ENCODE peak calls at places on chromosomes 7 and 10, in eight cellular contexts. One of them, this sample, is unnamed.

GRCh38 chr10:623477-624311 is 65.8 kb downstream of the DIP2C start:
- DNase-seq in HFFc6: no peak
- DNase-seq in activated CD4-positive, alpha-beta memory T cell treated with anti-CD3 and anti-CD28 coated beads, Interleukin-2, amount 10 ng/mL, durations not matched to agents 7 days and 5 days: no peak
- DNase-seq in immature natural killer cell: no peak
- DNase-seq in NCI-H2081: no peak
- DNase-seq in NCI-H1694: no peak
- DNase-seq in stimulated activated CD8-positive, alpha-beta memory T cell treated with anti-CD3 and anti-CD28 coated beads, Interleukin-4, amount 100 ng/mL, for 24 hours: no peak
- DNase-seq in GM18507: no peak
- DNase-seq in this sample: no peak

GRCh38 chr10:5622586-5622985 is 43.8 kb downstream of the ASB13 start:
- DNase-seq in NCI-H2081: no peak
- DNase-seq in HFFc6: peak
- DNase-seq in immature natural killer cell: no peak
- DNase-seq in stimulated activated CD8-positive, alpha-beta memory T cell treated with anti-CD3 and anti-CD28 coated beads, Interleukin-4, amount 100 ng/mL, for 24 hours: no peak
- DNase-seq in activated CD4-positive, alpha-beta memory T cell treated with anti-CD3 and anti-CD28 coated beads, Interleukin-2, amount 10 ng/mL, durations not matched to agents 7 days and 5 days: no peak
- DNase-seq in GM18507: no peak
- DNase-seq in NCI-H1694: no peak
- DNase-seq in this sample: no peak

GRCh38 chr7:157016352-157017041 is 6.0 kb upstream of the MNX1 start:
- DNase-seq in stimulated activated CD8-positive, alpha-beta memory T cell treated with anti-CD3 and anti-CD28 coated beads, Interleukin-4, amount 100 ng/mL, for 24 hours: no peak
- DNase-seq in immature natural killer cell: no peak
- DNase-seq in NCI-H1694: no peak
- DNase-seq in NCI-H2081: peak
- DNase-seq in GM18507: peak
- DNase-seq in activated CD4-positive, alpha-beta memory T cell treated with anti-CD3 and anti-CD28 coated beads, Interleukin-2, amount 10 ng/mL, durations not matched to agents 7 days and 5 days: peak
- DNase-seq in HFFc6: no peak
- DNase-seq in this sample: no peak

GRCh38 chr7:29416906-29417305 is 146.7 kb upstream of the PRR15 start:
- DNase-seq in HFFc6: no peak
- DNase-seq in activated CD4-positive, alpha-beta memory T cell treated with anti-CD3 and anti-CD28 coated beads, Interleukin-2, amount 10 ng/mL, durations not matched to agents 7 days and 5 days: no peak
- DNase-seq in stimulated activated CD8-positive, alpha-beta memory T cell treated with anti-CD3 and anti-CD28 coated beads, Interleukin-4, amount 100 ng/mL, for 24 hours: no peak
- DNase-seq in immature natural killer cell: no peak
- DNase-seq in NCI-H2081: no peak
- DNase-seq in NCI-H1694: no peak
- DNase-seq in GM18507: no peak
- DNase-seq in this sample: no peak

GRCh38 chr7:72430531-72430930 is 18.4 kb upstream of the CALN1 start:
- DNase-seq in immature natural killer cell: no peak
- DNase-seq in stimulated activated CD8-positive, alpha-beta memory T cell treated with anti-CD3 and anti-CD28 coated beads, Interleukin-4, amount 100 ng/mL, for 24 hours: no peak
- DNase-seq in NCI-H1694: no peak
- DNase-seq in GM18507: no peak
- DNase-seq in HFFc6: no peak
- DNase-seq in NCI-H2081: no peak
- DNase-seq in activated CD4-positive, alpha-beta memory T cell treated with anti-CD3 and anti-CD28 coated beads, Interleukin-2, amount 10 ng/mL, durations not matched to agents 7 days and 5 days: no peak
- DNase-seq in this sample: no peak

GRCh38 chr7:2687338-2687869 is 598 bp upstream of the AMZ1 start:
- DNase-seq in stimulated activated CD8-positive, alpha-beta memory T cell treated with anti-CD3 and anti-CD28 coated beads, Interleukin-4, amount 100 ng/mL, for 24 hours: no peak
- DNase-seq in immature natural killer cell: no peak
- DNase-seq in NCI-H2081: no peak
- DNase-seq in NCI-H1694: no peak
- DNase-seq in GM18507: no peak
- DNase-seq in HFFc6: peak
- DNase-seq in activated CD4-positive, alpha-beta memory T cell treated with anti-CD3 and anti-CD28 coated beads, Interleukin-2, amount 10 ng/mL, durations not matched to agents 7 days and 5 days: no peak
- DNase-seq in this sample: no peak

GRCh38 chr10:44696496-44696895 is 214.6 kb upstream of the TMEM72 start:
- DNase-seq in immature natural killer cell: no peak
- DNase-seq in NCI-H1694: no peak
- DNase-seq in GM18507: no peak
- DNase-seq in NCI-H2081: no peak
- DNase-seq in activated CD4-positive, alpha-beta memory T cell treated with anti-CD3 and anti-CD28 coated beads, Interleukin-2, amount 10 ng/mL, durations not matched to agents 7 days and 5 days: no peak
- DNase-seq in stimulated activated CD8-positive, alpha-beta memory T cell treated with anti-CD3 and anti-CD28 coated beads, Interleukin-4, amount 100 ng/mL, for 24 hours: no peak
- DNase-seq in HFFc6: peak
- DNase-seq in this sample: no peak

GRCh38 chr10:14658331-14659122 is 116.2 kb downstream of the FAM107B start:
- DNase-seq in NCI-H1694: no peak
- DNase-seq in GM18507: no peak
- DNase-seq in immature natural killer cell: no peak
- DNase-seq in HFFc6: peak
- DNase-seq in activated CD4-positive, alpha-beta memory T cell treated with anti-CD3 and anti-CD28 coated beads, Interleukin-2, amount 10 ng/mL, durations not matched to agents 7 days and 5 days: no peak
- DNase-seq in stimulated activated CD8-positive, alpha-beta memory T cell treated with anti-CD3 and anti-CD28 coated beads, Interleukin-4, amount 100 ng/mL, for 24 hours: no peak
- DNase-seq in NCI-H2081: no peak
- DNase-seq in this sample: no peak

GRCh38 chr10:23204773-23205172 is 12.7 kb downstream of the PTF1A start:
- DNase-seq in NCI-H1694: no peak
- DNase-seq in NCI-H2081: no peak
- DNase-seq in stimulated activated CD8-positive, alpha-beta memory T cell treated with anti-CD3 and anti-CD28 coated beads, Interleukin-4, amount 100 ng/mL, for 24 hours: no peak
- DNase-seq in HFFc6: no peak
- DNase-seq in GM18507: no peak
- DNase-seq in immature natural killer cell: no peak
- DNase-seq in activated CD4-positive, alpha-beta memory T cell treated with anti-CD3 and anti-CD28 coated beads, Interleukin-2, amount 10 ng/mL, durations not matched to agents 7 days and 5 days: no peak
- DNase-seq in this sample: no peak

GRCh38 chr7:35185908-35186731 is 67.8 kb downstream of the TBX20 start:
- DNase-seq in stimulated activated CD8-positive, alpha-beta memory T cell treated with anti-CD3 and anti-CD28 coated beads, Interleukin-4, amount 100 ng/mL, for 24 hours: no peak
- DNase-seq in activated CD4-positive, alpha-beta memory T cell treated with anti-CD3 and anti-CD28 coated beads, Interleukin-2, amount 10 ng/mL, durations not matched to agents 7 days and 5 days: no peak
- DNase-seq in NCI-H2081: peak
- DNase-seq in HFFc6: no peak
- DNase-seq in NCI-H1694: no peak
- DNase-seq in immature natural killer cell: no peak
- DNase-seq in GM18507: no peak
- DNase-seq in this sample: no peak

GRCh38 chr7:86970547-86970946 is 88.9 kb downstream of the ELAPOR2 start:
- DNase-seq in stimulated activated CD8-positive, alpha-beta memory T cell treated with anti-CD3 and anti-CD28 coated beads, Interleukin-4, amount 100 ng/mL, for 24 hours: no peak
- DNase-seq in GM18507: no peak
- DNase-seq in NCI-H2081: no peak
- DNase-seq in activated CD4-positive, alpha-beta memory T cell treated with anti-CD3 and anti-CD28 coated beads, Interleukin-2, amount 10 ng/mL, durations not matched to agents 7 days and 5 days: no peak
- DNase-seq in immature natural killer cell: no peak
- DNase-seq in NCI-H1694: no peak
- DNase-seq in HFFc6: no peak
- DNase-seq in this sample: no peak

GRCh38 chr7:80711521-80711920 is 73.1 kb downstream of the CD36 start:
- DNase-seq in GM18507: no peak
- DNase-seq in NCI-H1694: no peak
- DNase-seq in stimulated activated CD8-positive, alpha-beta memory T cell treated with anti-CD3 and anti-CD28 coated beads, Interleukin-4, amount 100 ng/mL, for 24 hours: no peak
- DNase-seq in NCI-H2081: no peak
- DNase-seq in activated CD4-positive, alpha-beta memory T cell treated with anti-CD3 and anti-CD28 coated beads, Interleukin-2, amount 10 ng/mL, durations not matched to agents 7 days and 5 days: no peak
- DNase-seq in immature natural killer cell: no peak
- DNase-seq in HFFc6: no peak
- DNase-seq in this sample: no peak

GRCh38 chr10:114526497-114527238 is 122.4 kb upstream of the AFAP1L2 start:
- DNase-seq in immature natural killer cell: peak
- DNase-seq in activated CD4-positive, alpha-beta memory T cell treated with anti-CD3 and anti-CD28 coated beads, Interleukin-2, amount 10 ng/mL, durations not matched to agents 7 days and 5 days: peak
- DNase-seq in NCI-H2081: peak
- DNase-seq in stimulated activated CD8-positive, alpha-beta memory T cell treated with anti-CD3 and anti-CD28 coated beads, Interleukin-4, amount 100 ng/mL, for 24 hours: peak
- DNase-seq in GM18507: peak
- DNase-seq in NCI-H1694: peak
- DNase-seq in HFFc6: no peak
- DNase-seq in this sample: no peak

GRCh38 chr7:2924866-2925840 is 81.0 kb upstream of the GNA12 start:
- DNase-seq in GM18507: no peak
- DNase-seq in NCI-H2081: no peak
- DNase-seq in stimulated activated CD8-positive, alpha-beta memory T cell treated with anti-CD3 and anti-CD28 coated beads, Interleukin-4, amount 100 ng/mL, for 24 hours: no peak
- DNase-seq in NCI-H1694: peak
- DNase-seq in immature natural killer cell: no peak
- DNase-seq in activated CD4-positive, alpha-beta memory T cell treated with anti-CD3 and anti-CD28 coated beads, Interleukin-2, amount 10 ng/mL, durations not matched to agents 7 days and 5 days: no peak
- DNase-seq in HFFc6: no peak
- DNase-seq in this sample: no peak

GRCh38 chr7:40047661-40048060 is 86.8 kb downstream of the MPLKIP start:
- DNase-seq in HFFc6: no peak
- DNase-seq in GM18507: no peak
- DNase-seq in stimulated activated CD8-positive, alpha-beta memory T cell treated with anti-CD3 and anti-CD28 coated beads, Interleukin-4, amount 100 ng/mL, for 24 hours: no peak
- DNase-seq in NCI-H2081: no peak
- DNase-seq in immature natural killer cell: no peak
- DNase-seq in NCI-H1694: no peak
- DNase-seq in activated CD4-positive, alpha-beta memory T cell treated with anti-CD3 and anti-CD28 coated beads, Interleukin-2, amount 10 ng/mL, durations not matched to agents 7 days and 5 days: no peak
- DNase-seq in this sample: no peak

GRCh38 chr7:72753781-72754180 is 74.2 kb downstream of the TYW1B start:
- DNase-seq in stimulated activated CD8-positive, alpha-beta memory T cell treated with anti-CD3 and anti-CD28 coated beads, Interleukin-4, amount 100 ng/mL, for 24 hours: no peak
- DNase-seq in NCI-H2081: no peak
- DNase-seq in activated CD4-positive, alpha-beta memory T cell treated with anti-CD3 and anti-CD28 coated beads, Interleukin-2, amount 10 ng/mL, durations not matched to agents 7 days and 5 days: no peak
- DNase-seq in GM18507: no peak
- DNase-seq in immature natural killer cell: no peak
- DNase-seq in NCI-H1694: no peak
- DNase-seq in HFFc6: no peak
- DNase-seq in this sample: no peak

GRCh38 chr7:120021085-120021484 is 251.9 kb upstream of the KCND2 start:
- DNase-seq in NCI-H1694: no peak
- DNase-seq in activated CD4-positive, alpha-beta memory T cell treated with anti-CD3 and anti-CD28 coated beads, Interleukin-2, amount 10 ng/mL, durations not matched to agents 7 days and 5 days: no peak
- DNase-seq in NCI-H2081: no peak
- DNase-seq in GM18507: no peak
- DNase-seq in HFFc6: no peak
- DNase-seq in immature natural killer cell: no peak
- DNase-seq in stimulated activated CD8-positive, alpha-beta memory T cell treated with anti-CD3 and anti-CD28 coated beads, Interleukin-4, amount 100 ng/mL, for 24 hours: no peak
- DNase-seq in this sample: no peak

GRCh38 chr10:6228647-6229046 is 25.9 kb downstream of the PFKFB3 start:
- DNase-seq in activated CD4-positive, alpha-beta memory T cell treated with anti-CD3 and anti-CD28 coated beads, Interleukin-2, amount 10 ng/mL, durations not matched to agents 7 days and 5 days: no peak
- DNase-seq in HFFc6: no peak
- DNase-seq in immature natural killer cell: no peak
- DNase-seq in GM18507: no peak
- DNase-seq in NCI-H1694: no peak
- DNase-seq in stimulated activated CD8-positive, alpha-beta memory T cell treated with anti-CD3 and anti-CD28 coated beads, Interleukin-4, amount 100 ng/mL, for 24 hours: no peak
- DNase-seq in NCI-H2081: no peak
- DNase-seq in this sample: no peak

GRCh38 chr10:78986419-78986818 is 82.3 kb upstream of the ZMIZ1 start:
- DNase-seq in stimulated activated CD8-positive, alpha-beta memory T cell treated with anti-CD3 and anti-CD28 coated beads, Interleukin-4, amount 100 ng/mL, for 24 hours: no peak
- DNase-seq in activated CD4-positive, alpha-beta memory T cell treated with anti-CD3 and anti-CD28 coated beads, Interleukin-2, amount 10 ng/mL, durations not matched to agents 7 days and 5 days: no peak
- DNase-seq in immature natural killer cell: no peak
- DNase-seq in NCI-H1694: no peak
- DNase-seq in GM18507: no peak
- DNase-seq in NCI-H2081: no peak
- DNase-seq in HFFc6: peak
- DNase-seq in this sample: no peak

GRCh38 chr10:121696854-121697253 is 98.6 kb upstream of the FGFR2 start:
- DNase-seq in immature natural killer cell: no peak
- DNase-seq in NCI-H2081: peak
- DNase-seq in NCI-H1694: peak
- DNase-seq in activated CD4-positive, alpha-beta memory T cell treated with anti-CD3 and anti-CD28 coated beads, Interleukin-2, amount 10 ng/mL, durations not matched to agents 7 days and 5 days: no peak
- DNase-seq in HFFc6: no peak
- DNase-seq in stimulated activated CD8-positive, alpha-beta memory T cell treated with anti-CD3 and anti-CD28 coated beads, Interleukin-4, amount 100 ng/mL, for 24 hours: no peak
- DNase-seq in GM18507: no peak
- DNase-seq in this sample: no peak

This sample was measured in pulmonary artery endothelial cell.